ENCODE peak calls at places on chromosome 15, in five cellular contexts. One of them, this sample, is unnamed.

GRCh38 chr15:65379986-65380385 is 2.2 kb upstream of the IGDCC3 start:
- DNase-seq in HL-60: no peak
- DNase-seq in transverse colon: no peak
- DNase-seq in K562: no peak
- DNase-seq in Panc1: no peak
- DNase-seq in this sample: no peak

GRCh38 chr15:32844118-32844711 is 126.4 kb downstream of the GREM1 start:
- DNase-seq in HL-60: no peak
- DNase-seq in K562: peak
- DNase-seq in Panc1: no peak
- DNase-seq in transverse colon: no peak
- DNase-seq in this sample: no peak

GRCh38 chr15:94029495-94029894 is 201.9 kb upstream of the MCTP2 start:
- DNase-seq in K562: no peak
- DNase-seq in transverse colon: no peak
- DNase-seq in HL-60: no peak
- DNase-seq in Panc1: no peak
- DNase-seq in this sample: no peak

GRCh38 chr15:31271706-31272557 is 54.7 kb upstream of the KLF13 start:
- DNase-seq in K562: no peak
- DNase-seq in transverse colon: no peak
- DNase-seq in Panc1: no peak
- DNase-seq in HL-60: no peak
- DNase-seq in this sample: peak

GRCh38 chr15:28116521-28117488 is 17.7 kb upstream of the OCA2 start:
- DNase-seq in transverse colon: no peak
- DNase-seq in HL-60: no peak
- DNase-seq in Panc1: no peak
- DNase-seq in K562: no peak
- DNase-seq in this sample: no peak

GRCh38 chr15:73330206-73331051 is 38.3 kb downstream of the HCN4 start:
- DNase-seq in HL-60: no peak
- DNase-seq in Panc1: no peak
- DNase-seq in K562: no peak
- DNase-seq in transverse colon: no peak
- DNase-seq in this sample: no peak

GRCh38 chr15:40523611-40524010 is 41.2 kb downstream of the CCDC32 start:
- DNase-seq in Panc1: no peak
- DNase-seq in transverse colon: no peak
- DNase-seq in K562: no peak
- DNase-seq in HL-60: no peak
- DNase-seq in this sample: no peak

GRCh38 chr15:81133782-81134461 is at the start of gene CFAP161:
- DNase-seq in transverse colon: peak
- DNase-seq in HL-60: no peak
- DNase-seq in Panc1: no peak
- DNase-seq in K562: peak
- DNase-seq in this sample: no peak

GRCh38 chr15:66401130-66402021 is 14.7 kb downstream of the MAP2K1 start:
- DNase-seq in HL-60: no peak
- DNase-seq in K562: no peak
- DNase-seq in transverse colon: no peak
- DNase-seq in Panc1: no peak
- DNase-seq in this sample: no peak

GRCh38 chr15:98547741-98548166 is 100.6 kb upstream of the IGF1R start:
- DNase-seq in Panc1: no peak
- DNase-seq in K562: no peak
- DNase-seq in transverse colon: peak
- DNase-seq in HL-60: no peak
- DNase-seq in this sample: no peak

GRCh38 chr15:45456212-45457106 is 66.1 kb downstream of the SLC30A4 start:
- DNase-seq in transverse colon: peak
- DNase-seq in K562: peak
- DNase-seq in HL-60: peak
- DNase-seq in Panc1: peak
- DNase-seq in this sample: no peak

GRCh38 chr15:76954744-76955143 is 23.2 kb downstream of the RCN2 start:
- DNase-seq in transverse colon: no peak
- DNase-seq in HL-60: no peak
- DNase-seq in Panc1: no peak
- DNase-seq in K562: no peak
- DNase-seq in this sample: no peak

DNA sequence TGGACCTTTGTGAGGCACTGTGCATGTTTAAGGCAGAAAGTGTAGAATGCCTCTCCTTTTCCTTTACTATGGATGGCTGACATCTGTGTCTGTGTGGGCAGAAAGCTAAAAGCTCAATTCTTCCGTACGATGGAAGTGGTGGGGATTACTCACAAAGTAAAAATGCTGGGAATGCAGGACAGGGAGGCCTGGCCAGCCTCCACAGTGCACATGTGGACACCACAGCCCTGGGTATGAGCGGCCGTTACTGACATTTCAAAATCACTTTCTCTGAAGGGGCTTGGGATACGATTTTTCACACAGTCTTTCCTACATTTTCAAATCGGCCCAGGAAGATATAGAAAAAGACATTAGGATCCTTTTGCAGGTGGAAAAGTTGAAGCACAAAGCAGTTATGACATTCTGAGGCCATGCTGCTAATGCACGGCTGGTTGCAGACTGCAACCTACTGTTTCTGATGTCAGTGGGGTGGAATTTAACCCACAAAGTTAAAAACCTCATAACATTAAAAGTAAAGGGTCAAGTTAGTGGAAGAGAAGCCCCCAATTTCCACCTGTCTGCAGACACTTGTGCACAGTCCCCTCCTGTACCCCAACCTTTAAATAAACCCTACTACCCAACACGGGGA is 27.9 kb downstream of the EHD4 start:
- DNase-seq in transverse colon: no peak
- DNase-seq in Panc1: no peak
- DNase-seq in HL-60: no peak
- DNase-seq in K562: no peak
- DNase-seq in this sample: no peak
- TF ChIP-seq POLR2AphosphoS5 in transverse colon: no peak
- TF ChIP-seq POLR2AphosphoS5 in Panc1: no peak
- TF ChIP-seq POLR2AphosphoS5 in HL-60: no peak
- TF ChIP-seq POLR2AphosphoS5 in K562: no peak
- TF ChIP-seq POLR2AphosphoS5 in this sample: no peak

GRCh38 chr15:82553846-82554245 is 13.6 kb upstream of the RPS17 start:
- DNase-seq in HL-60: no peak
- DNase-seq in K562: no peak
- DNase-seq in transverse colon: no peak
- DNase-seq in Panc1: no peak
- DNase-seq in this sample: no peak

GRCh38 chr15:82552861-82553260 is 12.6 kb upstream of the RPS17 start:
- DNase-seq in Panc1: no peak
- DNase-seq in transverse colon: no peak
- DNase-seq in HL-60: no peak
- DNase-seq in K562: no peak
- DNase-seq in this sample: no peak

GRCh38 chr15:82549199-82549665 is 9.0 kb upstream of the RPS17 start:
- DNase-seq in Panc1: no peak
- DNase-seq in K562: peak
- DNase-seq in transverse colon: no peak
- DNase-seq in HL-60: no peak
- DNase-seq in this sample: no peak

GRCh38 chr15:82554351-82554750 is 14.1 kb upstream of the RPS17 start:
- DNase-seq in transverse colon: no peak
- DNase-seq in HL-60: no peak
- DNase-seq in K562: no peak
- DNase-seq in Panc1: no peak
- DNase-seq in this sample: no peak

DNA sequence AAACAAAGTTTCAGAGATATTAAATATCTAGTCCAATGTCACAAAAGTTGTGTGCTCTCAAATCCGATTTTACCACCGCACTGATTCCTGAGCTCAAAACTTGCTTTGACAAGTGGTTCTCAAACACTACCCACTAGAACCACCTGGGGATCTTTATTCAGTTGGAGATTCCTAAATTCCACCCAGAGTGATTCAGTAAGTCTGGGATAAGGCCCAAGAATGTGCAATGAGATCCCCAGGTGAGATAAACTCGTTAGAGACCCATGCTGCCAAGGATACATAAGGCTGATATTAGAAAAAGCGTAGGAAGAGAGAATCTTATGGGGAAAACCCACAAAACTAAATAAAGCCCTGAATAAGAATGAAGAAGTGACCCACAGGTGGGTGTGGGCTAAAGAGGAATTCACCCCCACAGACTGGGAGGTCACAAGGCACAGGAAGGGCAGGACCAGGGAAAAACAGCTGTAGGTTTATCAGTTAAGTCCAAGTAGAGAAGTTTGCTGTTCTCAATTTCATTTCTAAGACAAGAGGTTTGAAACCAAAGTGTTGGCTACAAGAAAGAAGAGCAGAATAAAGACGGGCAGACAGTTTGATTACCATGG is 11.5 kb upstream of the RPS17 start:
- DNase-seq in K562: no peak
- DNase-seq in Panc1: no peak
- DNase-seq in transverse colon: no peak
- DNase-seq in HL-60: no peak
- DNase-seq in this sample: peak
- TF ChIP-seq POLR2AphosphoS5 in K562: no peak
- TF ChIP-seq POLR2AphosphoS5 in Panc1: no peak
- TF ChIP-seq POLR2AphosphoS5 in transverse colon: no peak
- TF ChIP-seq POLR2AphosphoS5 in HL-60: no peak
- TF ChIP-seq POLR2AphosphoS5 in this sample: no peak

GRCh38 chr15:70437089-70437488 is 326.3 kb downstream of the UACA start:
- DNase-seq in HL-60: no peak
- DNase-seq in Panc1: no peak
- DNase-seq in transverse colon: no peak
- DNase-seq in K562: no peak
- DNase-seq in this sample: no peak
- TF ChIP-seq POLR2AphosphoS5 in HL-60: no peak
- TF ChIP-seq POLR2AphosphoS5 in Panc1: no peak
- TF ChIP-seq POLR2AphosphoS5 in transverse colon: no peak
- TF ChIP-seq POLR2AphosphoS5 in K562: no peak
- TF ChIP-seq POLR2AphosphoS5 in this sample: no peak

GRCh38 chr15:38842991-38843610 is 278.5 kb upstream of the RASGRP1 start:
- DNase-seq in HL-60: no peak
- DNase-seq in K562: no peak
- DNase-seq in Panc1: no peak
- DNase-seq in transverse colon: no peak
- DNase-seq in this sample: no peak

GRCh38 chr15:38844683-38845195 is 280.1 kb upstream of the RASGRP1 start:
- DNase-seq in transverse colon: no peak
- DNase-seq in Panc1: no peak
- DNase-seq in K562: no peak
- DNase-seq in HL-60: no peak
- DNase-seq in this sample: no peak

GRCh38 chr15:38846351-38846750 is 281.7 kb upstream of the RASGRP1 start:
- DNase-seq in K562: no peak
- DNase-seq in transverse colon: no peak
- DNase-seq in HL-60: no peak
- DNase-seq in Panc1: no peak
- DNase-seq in this sample: no peak

GRCh38 chr15:38843736-38844590 is 279.3 kb upstream of the RASGRP1 start:
- DNase-seq in K562: no peak
- DNase-seq in transverse colon: no peak
- DNase-seq in Panc1: no peak
- DNase-seq in HL-60: no peak
- DNase-seq in this sample: no peak
- TF ChIP-seq POLR2AphosphoS5 in K562: no peak
- TF ChIP-seq POLR2AphosphoS5 in transverse colon: no peak
- TF ChIP-seq POLR2AphosphoS5 in Panc1: no peak
- TF ChIP-seq POLR2AphosphoS5 in HL-60: no peak
- TF ChIP-seq POLR2AphosphoS5 in this sample: no peak

DNA sequence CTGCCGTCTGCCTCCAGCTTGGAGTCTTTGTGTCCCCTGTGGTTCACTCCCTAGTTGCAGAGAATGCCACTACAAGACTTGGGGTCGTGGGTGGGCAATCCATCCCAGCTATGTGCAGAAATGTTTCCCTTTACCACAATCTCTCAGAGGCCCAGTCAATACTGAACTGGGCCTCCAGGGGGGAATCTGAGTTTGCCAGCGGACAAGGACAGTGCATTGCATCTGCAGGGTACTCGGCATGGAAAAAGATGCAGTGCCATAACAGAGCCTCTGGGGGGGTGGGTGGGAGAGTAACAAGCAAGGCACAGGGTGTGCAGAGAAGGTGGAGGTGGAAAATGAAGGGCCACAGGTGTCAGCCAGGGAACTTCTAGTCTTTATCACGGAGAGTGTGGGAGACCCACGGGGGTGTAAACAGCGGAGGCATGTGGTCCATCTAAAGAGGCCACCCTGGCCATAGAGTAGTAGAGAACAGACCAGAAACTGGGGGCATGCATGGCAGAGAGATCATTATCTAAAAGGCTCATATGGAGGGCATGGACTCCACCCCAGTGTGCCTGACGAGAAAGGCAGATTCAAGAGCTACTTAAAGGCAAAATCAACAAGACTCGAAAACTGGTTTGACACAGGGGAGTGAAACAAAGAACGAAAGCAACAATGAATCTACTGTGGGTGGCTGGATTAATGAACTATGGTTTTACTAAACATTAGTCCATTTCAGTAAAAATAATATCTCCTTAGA is 182.4 kb downstream of the ANXA2 start:
- DNase-seq in Panc1: no peak
- DNase-seq in HL-60: no peak
- DNase-seq in transverse colon: no peak
- DNase-seq in K562: no peak
- DNase-seq in this sample: no peak
- TF ChIP-seq POLR2AphosphoS5 in Panc1: no peak
- TF ChIP-seq POLR2AphosphoS5 in HL-60: no peak
- TF ChIP-seq POLR2AphosphoS5 in transverse colon: no peak
- TF ChIP-seq POLR2AphosphoS5 in K562: no peak
- TF ChIP-seq POLR2AphosphoS5 in this sample: no peak

This sample was measured in vagina.